ENCODE peak calls at places on chromosomes 7 and 10, in nine cellular contexts. One of them, this sample, is unnamed.

GRCh38 chr7:95684037-95684436 is 87.7 kb upstream of the PDK4 start:
- DNase-seq in DND-41: no peak
- DNase-seq in IMR-90: peak; percentile 30
- DNase-seq in endothelial cell of umbilical vein: peak; percentile 48
- DNase-seq in mesenchymal stem cell: peak; percentile 52
- DNase-seq in H9: no peak
- DNase-seq in mesendoderm: peak; percentile 33
- DNase-seq in fibroblast of lung: peak; percentile 7
- DNase-seq in mammary epithelial cell: peak; percentile 22
- DNase-seq in this sample: peak; percentile 44

GRCh38 chr10:24617771-24618396 is 105.8 kb downstream of the ARHGAP21 start:
- DNase-seq in endothelial cell of umbilical vein: peak; percentile 59
- DNase-seq in fibroblast of lung: peak; percentile 30
- DNase-seq in mammary epithelial cell: peak; percentile 17
- DNase-seq in H9: peak; percentile 82
- DNase-seq in mesenchymal stem cell: peak; percentile 68
- DNase-seq in DND-41: peak; percentile 55
- DNase-seq in mesendoderm: peak; percentile 89
- DNase-seq in IMR-90: peak; percentile 31
- DNase-seq in this sample: peak; percentile 45

GRCh38 chr10:44581996-44582395 is 197.1 kb upstream of the CXCL12 start:
- DNase-seq in DND-41: no peak
- DNase-seq in endothelial cell of umbilical vein: no peak
- DNase-seq in fibroblast of lung: no peak
- DNase-seq in mammary epithelial cell: no peak
- DNase-seq in mesenchymal stem cell: no peak
- DNase-seq in H9: no peak
- DNase-seq in IMR-90: no peak
- DNase-seq in mesendoderm: no peak
- DNase-seq in this sample: no peak

GRCh38 chr10:101447477-101447876 is 93.5 kb downstream of the BTRC start:
- DNase-seq in mammary epithelial cell: no peak
- DNase-seq in H9: no peak
- DNase-seq in endothelial cell of umbilical vein: no peak
- DNase-seq in mesenchymal stem cell: no peak
- DNase-seq in DND-41: no peak
- DNase-seq in mesendoderm: no peak
- DNase-seq in IMR-90: no peak
- DNase-seq in fibroblast of lung: no peak
- DNase-seq in this sample: no peak

GRCh38 chr10:99779335-99779734 is 3.1 kb upstream of the ABCC2 start:
- DNase-seq in H9: no peak
- DNase-seq in mesendoderm: no peak
- DNase-seq in mesenchymal stem cell: peak; percentile 88
- DNase-seq in fibroblast of lung: peak; percentile 76
- DNase-seq in DND-41: no peak
- DNase-seq in endothelial cell of umbilical vein: peak; percentile 95
- DNase-seq in IMR-90: peak; percentile 83
- DNase-seq in mammary epithelial cell: peak; percentile 51
- DNase-seq in this sample: no peak

GRCh38 chr7:159071260-159071659 is 73.4 kb downstream of the VIPR2 start:
- DNase-seq in H9: peak; percentile 6
- DNase-seq in mesenchymal stem cell: no peak
- DNase-seq in mesendoderm: no peak
- DNase-seq in IMR-90: no peak
- DNase-seq in endothelial cell of umbilical vein: no peak
- DNase-seq in mammary epithelial cell: no peak
- DNase-seq in fibroblast of lung: no peak
- DNase-seq in DND-41: no peak
- DNase-seq in this sample: no peak

GRCh38 chr7:135169141-135169935 is 1.2 kb downstream of the CYREN start:
- DNase-seq in fibroblast of lung: peak; percentile 67
- DNase-seq in mesenchymal stem cell: peak; percentile 41
- DNase-seq in mesendoderm: peak; percentile 91
- DNase-seq in endothelial cell of umbilical vein: peak; percentile 26
- DNase-seq in mammary epithelial cell: peak; percentile 81
- DNase-seq in DND-41: peak; percentile 49
- DNase-seq in H9: peak; percentile 86
- DNase-seq in IMR-90: peak; percentile 59
- DNase-seq in this sample: peak; percentile 68

GRCh38 chr7:129789652-129790051 is 163.1 kb downstream of the UBE2H start:
- DNase-seq in mesendoderm: no peak
- DNase-seq in IMR-90: no peak
- DNase-seq in DND-41: no peak
- DNase-seq in mesenchymal stem cell: no peak
- DNase-seq in mammary epithelial cell: no peak
- DNase-seq in fibroblast of lung: no peak
- DNase-seq in H9: no peak
- DNase-seq in endothelial cell of umbilical vein: no peak
- DNase-seq in this sample: no peak

GRCh38 chr10:73768881-73769280 is 13.0 kb upstream of the CHCHD1 start:
- DNase-seq in DND-41: no peak
- DNase-seq in mesendoderm: no peak
- DNase-seq in mesenchymal stem cell: no peak
- DNase-seq in IMR-90: no peak
- DNase-seq in endothelial cell of umbilical vein: no peak
- DNase-seq in mammary epithelial cell: no peak
- DNase-seq in fibroblast of lung: no peak
- DNase-seq in H9: peak; percentile 55
- DNase-seq in this sample: no peak

GRCh38 chr10:22978918-22979317 is 51.1 kb downstream of the ARMC3 start:
- DNase-seq in DND-41: no peak
- DNase-seq in fibroblast of lung: no peak
- DNase-seq in mesendoderm: no peak
- DNase-seq in endothelial cell of umbilical vein: no peak
- DNase-seq in H9: no peak
- DNase-seq in IMR-90: no peak
- DNase-seq in mammary epithelial cell: no peak
- DNase-seq in mesenchymal stem cell: no peak
- DNase-seq in this sample: no peak

GRCh38 chr10:69632516-69633199 is 2.6 kb downstream of the FAM241B start:
- DNase-seq in mammary epithelial cell: no peak
- DNase-seq in mesenchymal stem cell: no peak
- DNase-seq in DND-41: no peak
- DNase-seq in H9: peak; percentile 12
- DNase-seq in mesendoderm: no peak
- DNase-seq in fibroblast of lung: peak; percentile 38
- DNase-seq in endothelial cell of umbilical vein: no peak
- DNase-seq in IMR-90: no peak
- DNase-seq in this sample: no peak

GRCh38 chr10:50538473-50539398 is 85.0 kb downstream of the SGMS1 start:
- DNase-seq in mesenchymal stem cell: no peak
- DNase-seq in IMR-90: no peak
- DNase-seq in mesendoderm: no peak
- DNase-seq in H9: no peak
- DNase-seq in mammary epithelial cell: peak; percentile 63
- DNase-seq in DND-41: no peak
- DNase-seq in fibroblast of lung: peak; percentile 34
- DNase-seq in endothelial cell of umbilical vein: peak; percentile 19
- DNase-seq in this sample: peak; percentile 27

GRCh38 chr10:107686095-107686494 is 521.6 kb upstream of the SORCS1 start:
- DNase-seq in DND-41: no peak
- DNase-seq in mammary epithelial cell: no peak
- DNase-seq in IMR-90: no peak
- DNase-seq in endothelial cell of umbilical vein: no peak
- DNase-seq in H9: no peak
- DNase-seq in mesendoderm: no peak
- DNase-seq in fibroblast of lung: no peak
- DNase-seq in mesenchymal stem cell: no peak
- DNase-seq in this sample: no peak

GRCh38 chr7:66188645-66189044 is 16.5 kb upstream of the TPST1 start:
- DNase-seq in mammary epithelial cell: no peak
- DNase-seq in H9: no peak
- DNase-seq in endothelial cell of umbilical vein: no peak
- DNase-seq in IMR-90: no peak
- DNase-seq in mesendoderm: no peak
- DNase-seq in DND-41: no peak
- DNase-seq in mesenchymal stem cell: no peak
- DNase-seq in fibroblast of lung: no peak
- DNase-seq in this sample: no peak

GRCh38 chr7:99170730-99171074 is 26.8 kb upstream of the SMURF1 start:
- DNase-seq in IMR-90: no peak
- DNase-seq in mammary epithelial cell: no peak
- DNase-seq in DND-41: no peak
- DNase-seq in mesenchymal stem cell: no peak
- DNase-seq in mesendoderm: no peak
- DNase-seq in fibroblast of lung: no peak
- DNase-seq in H9: no peak
- DNase-seq in endothelial cell of umbilical vein: no peak
- DNase-seq in this sample: no peak

GRCh38 chr7:13880789-13881188 is 108.7 kb downstream of the ETV1 start:
- DNase-seq in endothelial cell of umbilical vein: no peak
- DNase-seq in H9: no peak
- DNase-seq in IMR-90: peak; percentile 91
- DNase-seq in DND-41: no peak
- DNase-seq in mesendoderm: no peak
- DNase-seq in mammary epithelial cell: peak; percentile 82
- DNase-seq in fibroblast of lung: peak; percentile 94
- DNase-seq in mesenchymal stem cell: no peak
- DNase-seq in this sample: peak; percentile 16

GRCh38 chr7:17403996-17404395 is 105.5 kb downstream of the AHR start:
- DNase-seq in mesendoderm: peak; percentile 56
- DNase-seq in IMR-90: no peak
- DNase-seq in DND-41: peak; percentile 6
- DNase-seq in fibroblast of lung: no peak
- DNase-seq in endothelial cell of umbilical vein: no peak
- DNase-seq in H9: no peak
- DNase-seq in mammary epithelial cell: no peak
- DNase-seq in mesenchymal stem cell: peak; percentile 8
- DNase-seq in this sample: no peak

GRCh38 chr7:158953912-158954311 is 97.6 kb downstream of the DYNC2I1 start:
- DNase-seq in fibroblast of lung: no peak
- DNase-seq in mesenchymal stem cell: no peak
- DNase-seq in endothelial cell of umbilical vein: no peak
- DNase-seq in DND-41: no peak
- DNase-seq in mesendoderm: no peak
- DNase-seq in H9: no peak
- DNase-seq in IMR-90: no peak
- DNase-seq in mammary epithelial cell: no peak
- DNase-seq in this sample: no peak

DNA sequence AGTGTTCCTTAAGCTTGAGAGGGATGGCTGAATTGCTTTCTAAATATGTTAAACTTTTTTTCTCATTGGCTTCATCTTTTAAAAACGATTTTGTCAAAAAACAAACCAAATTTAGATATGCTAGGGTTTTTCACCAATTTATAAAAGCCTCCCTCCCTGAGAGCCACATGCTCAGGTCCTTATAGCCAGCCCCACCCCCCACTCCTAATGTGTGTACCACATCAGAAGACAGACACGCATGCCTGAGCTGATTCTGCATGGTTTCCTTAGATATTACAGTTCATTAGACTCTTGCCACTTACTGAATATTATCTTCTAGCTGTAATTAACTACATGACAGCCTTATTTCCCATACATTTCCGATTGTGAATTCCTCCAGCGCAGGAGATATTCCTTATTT is 2.0 kb downstream of the CUL1 start:
- DNase-seq in mesendoderm: peak; percentile 39
- DNase-seq in H9: no peak
- DNase-seq in mammary epithelial cell: no peak
- DNase-seq in mesenchymal stem cell: peak; percentile 68
- DNase-seq in DND-41: peak; percentile 78
- DNase-seq in IMR-90: peak; percentile 50
- DNase-seq in fibroblast of lung: peak; percentile 71
- DNase-seq in endothelial cell of umbilical vein: peak; percentile 34
- DNase-seq in this sample: no peak
- H3K4me2 ChIP-seq in mesendoderm: peak overlapping the region; percentile 37
- H3K4me2 ChIP-seq in H9: peak overlapping the region; percentile 75
- H3K4me2 ChIP-seq in mammary epithelial cell: peak overlapping the region; percentile 94
- H3K4me2 ChIP-seq in mesenchymal stem cell: peak overlapping the region; percentile 65
- H3K4me2 ChIP-seq in DND-41: peak overlapping the region; percentile 74
- H3K4me2 ChIP-seq in IMR-90: peak overlapping the region; percentile 95
- H3K4me2 ChIP-seq in fibroblast of lung: peak overlapping the region; percentile 65
- H3K4me2 ChIP-seq in endothelial cell of umbilical vein: peak overlapping the region; percentile 99
- H3K4me2 ChIP-seq in this sample: peak overlapping the region; percentile 91

DNA sequence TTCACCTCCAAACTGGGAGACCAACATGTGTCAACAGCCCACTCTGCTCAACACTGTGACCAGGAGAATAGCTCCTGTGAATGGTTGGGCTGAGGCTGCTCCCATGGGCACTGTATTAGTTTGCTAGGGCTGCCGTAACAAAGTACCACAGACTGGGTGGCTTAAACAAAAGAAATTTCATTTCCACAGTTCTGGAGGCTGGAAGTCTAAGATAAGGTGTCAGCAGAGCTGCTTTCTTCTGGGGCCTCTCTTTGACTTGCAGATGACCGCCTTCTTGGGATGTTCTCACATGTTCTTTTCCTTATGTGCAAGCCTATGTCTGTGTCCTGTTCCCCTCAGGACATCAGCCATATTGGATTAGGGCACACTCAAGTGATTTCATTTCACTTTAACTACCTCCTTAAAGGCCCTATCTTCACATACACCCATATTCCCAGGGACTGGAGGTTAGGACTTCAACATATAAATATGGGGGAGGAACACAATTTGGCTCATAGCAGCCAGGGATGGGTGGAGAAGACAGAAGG is 90.3 kb downstream of the CPED1 start:
- DNase-seq in H9: no peak
- DNase-seq in endothelial cell of umbilical vein: no peak
- DNase-seq in DND-41: no peak
- DNase-seq in fibroblast of lung: no peak
- DNase-seq in IMR-90: no peak
- DNase-seq in mammary epithelial cell: no peak
- DNase-seq in mesendoderm: no peak
- DNase-seq in mesenchymal stem cell: no peak
- DNase-seq in this sample: no peak
- H3K4me1 ChIP-seq in H9: no peaks in the 10 kb centered on the region
- H3K4me1 ChIP-seq in endothelial cell of umbilical vein: peaks cover 10% of the 10 kb centered on the region
- H3K4me1 ChIP-seq in DND-41: no peaks in the 10 kb centered on the region
- H3K4me1 ChIP-seq in fibroblast of lung: peaks cover 24% of the 10 kb centered on the region
- H3K4me1 ChIP-seq in IMR-90: peaks cover 12% of the 10 kb centered on the region
- H3K4me1 ChIP-seq in mammary epithelial cell: peaks cover 44% of the 10 kb centered on the region
- H3K4me1 ChIP-seq in mesendoderm: no peaks in the 10 kb centered on the region
- H3K4me1 ChIP-seq in mesenchymal stem cell: peaks cover 3% of the 10 kb centered on the region
- H3K4me1 ChIP-seq in this sample: peaks cover 9% of the 10 kb centered on the region

DNA sequence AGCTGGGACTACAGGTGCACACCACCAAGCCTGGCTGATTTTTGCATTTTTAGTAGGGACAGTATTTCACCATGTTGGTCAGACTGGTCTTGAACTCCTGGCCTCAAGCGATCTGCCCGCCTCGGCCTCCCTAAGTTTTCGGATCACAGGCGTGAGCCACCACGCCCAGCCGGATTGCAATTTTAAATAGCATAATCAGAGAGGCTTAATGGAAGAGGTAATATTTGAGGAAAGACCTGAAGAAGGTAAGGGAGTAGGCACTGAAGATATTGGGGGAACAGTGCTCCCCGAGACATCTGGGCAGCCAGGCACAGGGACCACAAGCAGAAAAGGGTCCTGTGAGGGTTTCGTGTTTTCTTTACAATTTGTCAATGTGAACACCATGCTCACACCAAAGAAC is 61.4 kb upstream of the USP6NL start:
- DNase-seq in DND-41: no peak
- DNase-seq in endothelial cell of umbilical vein: no peak
- DNase-seq in mesendoderm: no peak
- DNase-seq in IMR-90: no peak
- DNase-seq in H9: no peak
- DNase-seq in fibroblast of lung: no peak
- DNase-seq in mesenchymal stem cell: no peak
- DNase-seq in mammary epithelial cell: no peak
- DNase-seq in this sample: no peak
- H3K4me2 ChIP-seq in DND-41: no peak overlapping the region
- H3K4me2 ChIP-seq in endothelial cell of umbilical vein: no peak overlapping the region
- H3K4me2 ChIP-seq in mesendoderm: no peak overlapping the region
- H3K4me2 ChIP-seq in IMR-90: no peak overlapping the region
- H3K4me2 ChIP-seq in H9: no peak overlapping the region
- H3K4me2 ChIP-seq in fibroblast of lung: no peak overlapping the region
- H3K4me2 ChIP-seq in mesenchymal stem cell: no peak overlapping the region
- H3K4me2 ChIP-seq in mammary epithelial cell: no peak overlapping the region
- H3K4me2 ChIP-seq in this sample: no peak overlapping the region

GRCh38 chr7:41970946-41971345 is 266.1 kb downstream of the GLI3 start:
- DNase-seq in IMR-90: peak; percentile 38
- DNase-seq in mammary epithelial cell: no peak
- DNase-seq in H9: no peak
- DNase-seq in mesendoderm: no peak
- DNase-seq in DND-41: no peak
- DNase-seq in mesenchymal stem cell: no peak
- DNase-seq in fibroblast of lung: peak; percentile 73
- DNase-seq in endothelial cell of umbilical vein: no peak
- DNase-seq in this sample: no peak
- H3K4me1 ChIP-seq in IMR-90: peaks cover 7% of the 10 kb centered on the region
- H3K4me1 ChIP-seq in mammary epithelial cell: peaks cover 6% of the 10 kb centered on the region
- H3K4me1 ChIP-seq in H9: no peaks in the 10 kb centered on the region
- H3K4me1 ChIP-seq in mesendoderm: no peaks in the 10 kb centered on the region
- H3K4me1 ChIP-seq in DND-41: no peaks in the 10 kb centered on the region
- H3K4me1 ChIP-seq in mesenchymal stem cell: peaks cover 12% of the 10 kb centered on the region
- H3K4me1 ChIP-seq in fibroblast of lung: peaks cover 3% of the 10 kb centered on the region
- H3K4me1 ChIP-seq in endothelial cell of umbilical vein: no peaks in the 10 kb centered on the region
- H3K4me1 ChIP-seq in this sample: no peaks in the 10 kb centered on the region

This sample was measured in HCT116.